ENCODE peak calls at places on chromosomes 2 and 18, in four cellular contexts. S, E, X and Z are unnamed samples.

GRCh38 chr2:185185044-185185443 is 553.6 kb upstream of the FSIP2 start:
- DNase-seq in X (no peak), S (no peak), E (no peak), Z (no peak)

GRCh38 chr18:64380117-64380516 is 231.2 kb upstream of the LINC00305 start:
- DNase-seq in X (no peak), S (no peak), E (no peak), Z (no peak)

GRCh38 chr2:28981016-28981441 is at the start of gene TOGARAM2:
- DNase-seq in S (no peak), E (no peak), X (no peak), Z (no peak)

GRCh38 chr2:159169187-159169586 is 117.3 kb downstream of the WDSUB1 start:
- DNase-seq in E (peak), S (no peak), X (no peak), Z (peak)

GRCh38 chr2:67169417-67170140 is 227.6 kb upstream of the ETAA1 start:
- DNase-seq in X (no peak), E (no peak), S (no peak), Z (peak)

GRCh38 chr18:28792404-28793103 is 615.6 kb upstream of the CDH2 start:
- DNase-seq in S (no peak), E (no peak), X (no peak), Z (peak)

GRCh38 chr2:227115761-227116160 is 48.2 kb downstream of the COL4A4 start:
- DNase-seq in E (no peak), S (no peak), X (no peak), Z (no peak)

GRCh38 chr18:55587341-55588000 is 521 bp downstream of the TCF4 start:
- DNase-seq in X (no peak), E (peak), S (no peak), Z (peak)

GRCh38 chr2:168058675-168059074 is 188.7 kb downstream of the STK39 start:
- DNase-seq in E (no peak), X (no peak), S (no peak), Z (no peak)

GRCh38 chr2:240200230-240201051 is 60.0 kb upstream of the OTOS start:
- DNase-seq in X (no peak), S (peak), E (no peak), Z (no peak)

GRCh38 chr18:71431171-71431570 is 1113.0 kb downstream of the CBLN2 start:
- DNase-seq in X (no peak), E (no peak), S (no peak), Z (no peak)

GRCh38 chr2:185066128-185066527 is 467.8 kb downstream of the ZNF804A start:
- DNase-seq in E (no peak), X (no peak), S (no peak), Z (no peak)

GRCh38 chr2:197179744-197180498 is 130.7 kb downstream of the ANKRD44 start:
- DNase-seq in S (no peak), X (peak), E (peak), Z (peak)

GRCh38 chr2:205148756-205149155 is 533.5 kb upstream of the NRP2 start:
- DNase-seq in E (no peak), S (no peak), X (no peak), Z (no peak)

GRCh38 chr2:10584242-10584753 is 105.5 kb downstream of the NOL10 start:
- DNase-seq in E (no peak), S (no peak), X (no peak), Z (no peak)

GRCh38 chr18:45993441-45993840 is 26.3 kb upstream of the EPG5 start:
- DNase-seq in E (peak), X (no peak), S (no peak), Z (peak)

GRCh38 chr18:34114996-34115395 is 109.7 kb downstream of the NOL4 start:
- DNase-seq in S (no peak), X (no peak), E (no peak), Z (no peak)

GRCh38 chr18:706438-706837 is 6.0 kb downstream of the ENOSF1 start:
- DNase-seq in E (no peak), S (no peak), X (peak), Z (no peak)

GRCh38 chr18:56831988-56832387 is 180.8 kb downstream of the WDR7 start:
- DNase-seq in X (no peak), S (no peak), E (no peak), Z (no peak)

GRCh38 chr2:78077637-78078036 is 555.5 kb upstream of the LRRTM4 start:
- DNase-seq in E (no peak), S (no peak), X (no peak), Z (no peak)

GRCh38 chr2:68368657-68369339 is 3.7 kb downstream of the PLEK start:
- DNase-seq in E (no peak), X (no peak), S (no peak), Z (peak)

GRCh38 chr2:226643550-226644275 is 155.9 kb downstream of the IRS1 start:
- DNase-seq in X (no peak), S (no peak), E (no peak), Z (no peak)

GRCh38 chr2:69177785-69178636 is 165.0 kb downstream of the ANTXR1 start:
- DNase-seq in E (peak), S (no peak), X (peak), Z (peak)

GRCh38 chr2:54632733-54633692 is 90.4 kb upstream of the EML6 start:
- DNase-seq in S (no peak), E (peak), X (no peak), Z (peak)

GRCh38 chr2:70828914-70829824 is 6.4 kb downstream of the CD207 start:
- DNase-seq in E (peak), X (peak), S (peak), Z (no peak)